ENCODE peak calls at places on chromosomes 3 and 15, in nine cellular contexts. K is PC-3, A is heart left ventricle, N is fibroblast of villous mesenchyme, D is fibroblast of lung, Q is AG04450, J is psoas muscle, P is IMR-90, I is spleen. Y is an unnamed sample.

GRCh38 chr15:33160054-33160453 is 34.5 kb downstream of the FMN1 start:
- DNase-seq in D (no peak), P (no peak), N (no peak), A (no peak), Q (no peak), I (no peak), J (no peak), K (peak), Y (no peak)

GRCh38 chr3:72887723-72888545 is at the start of gene GXYLT2:
- DNase-seq in A (peak), J (peak), K (peak), I (peak), Q (no peak), P (peak), D (peak), N (peak), Y (peak)

GRCh38 chr3:128469128-128469527 is 2.4 kb upstream of the DNAJB8 start:
- DNase-seq in A (no peak), D (no peak), J (no peak), K (no peak), N (no peak), I (no peak), P (no peak), Q (no peak), Y (no peak)

GRCh38 chr15:38721549-38721948 is 156.9 kb upstream of the RASGRP1 start:
- DNase-seq in D (no peak), Q (no peak), P (peak), A (no peak), K (no peak), N (no peak), I (no peak), J (no peak), Y (no peak)

GRCh38 chr3:159787794-159788205 is 200.8 kb upstream of the IL12A start:
- DNase-seq in N (peak), J (no peak), P (peak), D (peak), K (peak), I (no peak), Q (peak), A (no peak), Y (no peak)

GRCh38 chr15:42163947-42164550 is 7.6 kb upstream of the PLA2G4F start:
- DNase-seq in Q (no peak), D (no peak), P (no peak), K (no peak), N (no peak), J (no peak), A (no peak), I (no peak), Y (no peak)

GRCh38 chr3:71389911-71390573 is 193.5 kb downstream of the FOXP1 start:
- DNase-seq in I (peak), Q (no peak), P (peak), N (no peak), A (peak), J (peak), D (peak), K (peak), Y (no peak)

GRCh38 chr15:51499379-51499976 is 123.1 kb downstream of the DMXL2 start:
- DNase-seq in K (peak), A (no peak), Q (peak), D (peak), J (no peak), I (no peak), P (peak), N (peak), Y (peak)

GRCh38 chr3:154862265-154862664 is 217.9 kb upstream of the MME start:
- DNase-seq in J (no peak), A (no peak), D (peak), P (peak), N (peak), K (peak), Q (peak), I (no peak), Y (no peak)

GRCh38 chr15:78146437-78147154 is 2.6 kb upstream of the IDH3A start:
- DNase-seq in K (no peak), I (no peak), Q (no peak), P (no peak), D (no peak), J (no peak), A (no peak), N (peak), Y (no peak)

GRCh38 chr3:36557021-36557707 is 176.9 kb downstream of the STAC start:
- DNase-seq in Q (no peak), I (no peak), A (no peak), J (no peak), D (no peak), P (no peak), N (no peak), K (no peak), Y (no peak)

GRCh38 chr3:35974872-35975271 is 335.5 kb downstream of the ARPP21 start:
- DNase-seq in Q (no peak), A (no peak), N (no peak), K (no peak), P (no peak), I (no peak), J (no peak), D (no peak), Y (no peak)

GRCh38 chr15:40938530-40938870 is 9.4 kb downstream of the DLL4 start:
- DNase-seq in P (no peak), N (no peak), D (no peak), J (no peak), Q (no peak), I (no peak), K (no peak), A (no peak), Y (no peak)

GRCh38 chr15:60695713-60696522 is 217.0 kb upstream of the ICE2 start:
- DNase-seq in A (no peak), D (no peak), J (no peak), N (no peak), K (no peak), I (no peak), P (peak), Q (no peak), Y (peak)

DNA sequence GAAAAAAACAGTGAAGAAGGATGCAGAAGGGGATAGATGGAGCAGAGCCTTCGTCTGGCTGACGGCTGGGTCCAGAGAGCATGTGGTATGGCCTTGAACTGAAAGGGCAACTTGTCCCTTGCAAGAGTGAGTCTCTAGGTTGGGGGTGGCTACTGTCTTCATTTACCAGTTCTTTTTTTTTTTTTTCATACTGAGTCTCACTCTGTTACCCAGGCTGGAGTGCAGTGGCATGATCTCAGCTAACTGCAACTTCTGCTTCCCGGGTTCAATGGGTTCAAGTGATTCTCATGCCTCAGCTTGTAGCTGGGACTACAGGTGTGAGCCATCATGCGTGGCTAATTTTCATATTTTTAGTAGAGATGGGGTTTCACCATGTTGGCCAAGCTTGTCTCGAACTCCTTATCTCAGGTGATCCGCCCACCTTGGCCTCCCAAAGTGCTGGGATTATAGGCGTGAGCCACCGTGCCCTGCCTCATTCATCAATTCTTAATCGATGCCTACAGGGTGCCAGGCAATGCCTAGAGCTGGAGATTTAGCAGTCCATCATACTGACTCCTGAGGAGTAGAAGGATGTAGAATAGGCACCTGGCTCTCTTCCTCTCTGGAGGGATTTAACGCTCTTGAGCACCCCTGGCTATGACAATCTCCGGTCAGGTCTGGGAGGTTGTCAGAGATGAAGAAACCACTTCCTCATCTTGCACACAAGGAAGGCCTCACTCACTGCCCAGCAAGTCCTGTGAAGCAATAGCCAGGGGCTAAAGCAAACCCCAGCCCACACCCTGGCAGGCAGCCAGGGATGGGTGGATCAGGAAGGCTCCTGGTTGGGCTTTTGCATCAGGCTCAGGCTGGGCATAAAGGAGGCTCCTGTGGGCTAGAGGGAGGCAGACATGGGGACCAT is at the start of gene CAMP:
- DNase-seq in Q (no peak), K (peak), N (peak), D (peak), I (peak), J (peak), P (peak), A (peak), Y (peak)
- TF ChIP-seq CTCF in Q (no peak), K (no peak), N (no peak), D (no peak), I (no peak), J (no peak), P (no peak), A (no peak), Y (no peak)

DNA sequence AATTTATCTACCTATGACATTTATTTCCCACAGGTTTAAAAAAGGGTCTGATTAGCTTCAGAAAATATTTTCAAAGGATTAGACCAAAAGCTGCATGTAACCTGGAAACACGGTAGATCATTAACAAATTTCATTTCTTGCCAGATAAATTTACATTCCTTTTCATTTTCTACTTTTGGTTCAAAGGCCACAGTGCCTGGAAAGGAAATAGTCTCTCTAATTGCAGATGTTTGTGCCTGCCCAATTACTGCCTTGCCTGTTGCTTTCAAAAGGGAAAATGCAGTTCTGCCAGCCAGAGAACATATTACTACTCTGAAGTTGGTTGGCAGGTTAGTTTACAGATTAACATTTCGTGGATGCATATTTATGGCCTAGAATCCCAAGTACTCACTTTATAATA is 124.4 kb upstream of the LRRC3B start:
- DNase-seq in I (no peak), K (no peak), A (no peak), J (no peak), Q (no peak), P (no peak), N (no peak), D (no peak), Y (no peak)
- TF ChIP-seq CTCF in I (no peak), K (no peak), A (no peak), J (no peak), Q (no peak), P (no peak), N (no peak), D (no peak), Y (no peak)

DNA sequence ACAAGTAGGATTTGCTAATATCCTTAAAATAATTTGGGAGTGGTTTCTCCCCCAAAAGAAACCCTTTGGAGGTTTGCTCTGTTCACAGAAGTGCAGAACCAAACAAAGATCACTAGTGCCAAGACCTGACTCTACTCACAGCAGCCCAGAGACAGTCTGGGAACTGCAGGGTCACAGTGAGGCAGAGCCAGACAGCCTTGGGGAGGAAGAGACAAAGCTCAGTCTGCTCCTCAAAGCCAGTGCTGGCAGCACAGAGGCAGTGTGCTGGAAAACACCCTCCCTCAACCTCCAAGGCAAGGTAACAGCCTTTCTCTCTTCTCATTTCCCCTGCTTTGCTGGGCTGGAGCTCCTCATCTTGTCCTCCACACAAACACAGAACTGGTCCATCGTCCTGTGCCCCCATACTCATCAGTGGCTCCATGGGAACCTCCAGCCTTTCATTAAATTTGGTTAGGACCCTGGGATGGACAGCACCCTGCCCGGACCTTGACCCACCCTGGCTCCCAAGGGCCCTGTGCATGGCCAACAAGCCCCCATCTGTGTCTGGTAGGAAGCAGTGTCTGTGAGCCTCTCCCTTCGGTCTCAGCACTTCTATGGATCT is 12.6 kb downstream of the RAB6B start:
- DNase-seq in N (no peak), D (no peak), I (no peak), A (peak), Q (no peak), J (no peak), K (no peak), P (no peak), Y (no peak)
- TF ChIP-seq CTCF in N (no peak), D (no peak), I (no peak), A (no peak), Q (no peak), J (no peak), K (no peak), P (no peak), Y (no peak)

GRCh38 chr3:108505811-108506210 is 4.6 kb downstream of the MYH15 start:
- DNase-seq in D (no peak), I (no peak), N (no peak), A (no peak), J (no peak), P (no peak), K (no peak), Q (no peak), Y (peak)
- TF ChIP-seq CTCF in D (no peak), I (no peak), N (peak), A (no peak), J (no peak), P (no peak), K (no peak), Q (no peak), Y (no peak)

GRCh38 chr3:174028673-174029072 is 631.1 kb downstream of the NLGN1 start:
- DNase-seq in N (no peak), Q (no peak), P (no peak), A (no peak), D (no peak), I (no peak), J (no peak), K (no peak), Y (no peak)
- TF ChIP-seq CTCF in N (no peak), Q (no peak), P (no peak), A (no peak), D (no peak), I (no peak), J (no peak), K (no peak), Y (no peak)

GRCh38 chr15:100430381-100430780 is 88.6 kb upstream of the ADAMTS17 start:
- DNase-seq in Q (no peak), K (no peak), I (no peak), P (no peak), D (no peak), N (no peak), A (no peak), J (no peak), Y (no peak)

GRCh38 chr15:100434038-100434437 is 92.3 kb upstream of the ADAMTS17 start:
- DNase-seq in Q (no peak), I (no peak), P (no peak), J (no peak), A (no peak), D (no peak), N (no peak), K (no peak), Y (no peak)

GRCh38 chr15:100437261-100437660 is 91.5 kb downstream of the CERS3 start:
- DNase-seq in Q (no peak), I (no peak), J (no peak), K (no peak), P (no peak), D (no peak), A (no peak), N (no peak), Y (no peak)

GRCh38 chr15:100429116-100429728 is 87.4 kb upstream of the ADAMTS17 start:
- DNase-seq in D (no peak), K (no peak), N (no peak), J (peak), Q (no peak), P (no peak), A (no peak), I (no peak), Y (no peak)

GRCh38 chr15:100433304-100433703 is 91.5 kb upstream of the ADAMTS17 start:
- DNase-seq in Q (no peak), A (no peak), I (no peak), D (no peak), N (no peak), P (no peak), J (no peak), K (no peak), Y (no peak)
- TF ChIP-seq CTCF in Q (no peak), A (no peak), I (no peak), D (no peak), N (no peak), P (no peak), J (no peak), K (peak), Y (no peak)